ENCODE peak calls at places on chromosome 12, in eight cellular contexts. Y, H, D, E, Q, J, S and N are unnamed samples.
A peak's percentile ranks its signal among the peaks of the same experiment; 100 is the strongest.

GRCh38 chr12:16329594-16329993 is 17.9 kb upstream of the MGST1 start:
- DNase-seq in D (no peak), H (no peak), Q (no peak), E (no peak), J (no peak), S (no peak), Y (no peak), N (no peak)

GRCh38 chr12:122958198-122958888 is 7.9 kb downstream of the ABCB9 start:
- DNase-seq in H (no peak), J (no peak), S (no peak), D (no peak), Q (no peak), E (no peak), Y (no peak), N (no peak)

GRCh38 chr12:49253033-49253623 is 11.8 kb upstream of the TUBA1C start:
- DNase-seq in H (no peak), Y (no peak), Q (no peak), D (no peak), S (no peak), J (no peak), E (no peak), N (no peak)

GRCh38 chr12:102483466-102483865 is 3.1 kb upstream of the IGF1 start:
- DNase-seq in Q (no peak), E (no peak), H (no peak), D (peak; percentile 29), S (no peak), J (peak; percentile 55), Y (peak; percentile 27), N (no peak)

GRCh38 chr12:7512528-7512927 is 9.0 kb upstream of the CD163 start:
- DNase-seq in Y (no peak), S (no peak), J (peak; percentile 1), D (no peak), H (no peak), Q (peak; percentile 81), E (peak; percentile 27), N (peak; percentile 96)

GRCh38 chr12:87518508-87518907 is 510.7 kb downstream of the C12orf50 start:
- DNase-seq in D (no peak), Y (no peak), H (no peak), J (no peak), E (no peak), S (no peak), Q (no peak), N (no peak)

GRCh38 chr12:11716794-11717532 is 67.5 kb downstream of the ETV6 start:
- DNase-seq in E (no peak), S (no peak), H (no peak), Q (no peak), J (no peak), D (no peak), Y (no peak), N (peak; percentile 76)

GRCh38 chr12:119613319-119613936 is 19.9 kb downstream of the TMEM233 start:
- DNase-seq in Q (no peak), H (no peak), D (no peak), E (no peak), Y (no peak), J (no peak), S (no peak), N (no peak)

GRCh38 chr12:120119395-120119973 is 2.9 kb upstream of the RAB35 start:
- DNase-seq in S (no peak), H (no peak), E (no peak), Q (no peak), D (no peak), Y (peak; percentile 32), J (no peak), N (no peak)

GRCh38 chr12:12207746-12208145 is 59.1 kb downstream of the LRP6 start:
- DNase-seq in H (no peak), J (no peak), Y (no peak), S (no peak), Q (no peak), E (no peak), D (no peak), N (no peak)

GRCh38 chr12:105468464-105468863 is 138.0 kb downstream of the C12orf75 start:
- DNase-seq in S (no peak), Y (no peak), E (no peak), J (no peak), H (no peak), Q (no peak), D (no peak), N (no peak)

GRCh38 chr12:56010112-56010570 is 10.7 kb upstream of the IKZF4 start:
- DNase-seq in J (peak; percentile 53), D (no peak), Q (no peak), Y (no peak), E (no peak), S (no peak), H (no peak), N (no peak)

GRCh38 chr12:64584173-64584555 is 26.1 kb upstream of the RASSF3 start:
- DNase-seq in J (no peak), S (no peak), Q (no peak), D (no peak), H (no peak), Y (no peak), E (no peak), N (no peak)

GRCh38 chr12:131604859-131605258 is 106.0 kb upstream of the SFSWAP start:
- DNase-seq in E (no peak), Y (no peak), S (no peak), H (no peak), Q (no peak), J (no peak), D (no peak), N (no peak)

GRCh38 chr12:22443379-22444316 is 100.7 kb downstream of the C2CD5 start:
- DNase-seq in J (peak; percentile 81), Q (peak; percentile 43), D (peak; percentile 39), E (peak; percentile 57), H (peak; percentile 60), Y (peak; percentile 81), S (peak; percentile 78), N (peak; percentile 50)

GRCh38 chr12:121784460-121784859 is 9.0 kb downstream of the RHOF start:
- DNase-seq in E (no peak), J (no peak), S (no peak), D (no peak), H (no peak), Y (no peak), Q (no peak), N (no peak)

GRCh38 chr12:109934026-109934425 is 34.0 kb downstream of the TCHP start:
- DNase-seq in Y (no peak), J (no peak), E (no peak), D (no peak), Q (no peak), H (no peak), S (no peak), N (no peak)

GRCh38 chr12:51225800-51226199 is 7.9 kb upstream of the POU6F1 start:
- DNase-seq in Y (no peak), E (no peak), Q (no peak), J (no peak), S (no peak), H (no peak), D (no peak), N (no peak)

GRCh38 chr12:50057896-50058670 is 687 bp downstream of the ASIC1 start:
- DNase-seq in E (no peak), Q (no peak), Y (no peak), D (no peak), S (no peak), J (no peak), H (no peak), N (no peak)

GRCh38 chr12:110015132-110015531 is 15.9 kb downstream of the ANKRD13A start:
- DNase-seq in J (no peak), Q (no peak), S (no peak), H (no peak), Y (peak; percentile 59), D (no peak), E (no peak), N (no peak)

GRCh38 chr12:30847259-30847658 is 79.3 kb upstream of the TSPAN11 start:
- DNase-seq in S (no peak), J (peak; percentile 81), H (peak; percentile 19), E (no peak), Y (peak; percentile 70), D (no peak), Q (no peak), N (no peak)

GRCh38 chr12:75981773-75982564 is 49.6 kb downstream of the PHLDA1 start:
- DNase-seq in E (no peak), S (no peak), Q (no peak), D (no peak), J (peak; percentile 36), Y (no peak), H (no peak), N (no peak)

GRCh38 chr12:116236148-116236731 is 41.3 kb downstream of the MED13L start:
- DNase-seq in Y (peak; percentile 64), H (peak; percentile 16), J (peak; percentile 76), D (peak; percentile 15), Q (no peak), E (peak; percentile 41), S (no peak), N (no peak)

GRCh38 chr12:71710276-71711125 is 24.6 kb downstream of the TMEM19 start:
- DNase-seq in D (no peak), S (no peak), J (peak; percentile 19), Y (no peak), E (no peak), H (no peak), Q (peak; percentile 63), N (peak; percentile 79)

GRCh38 chr12:113425960-113426453 is 3.8 kb downstream of the SDSL start:
- DNase-seq in S (no peak), H (no peak), J (no peak), Q (no peak), E (no peak), Y (no peak), D (no peak), N (no peak)

GRCh38 chr12:83827860-83828259 is 1084.7 kb downstream of the SLC6A15 start:
- DNase-seq in Q (no peak), J (no peak), D (no peak), H (peak; percentile 1), Y (no peak), S (no peak), E (no peak), N (no peak)

GRCh38 chr12:8501720-8502119 is 11.6 kb upstream of the CLEC4D start:
- DNase-seq in S (no peak), J (peak; percentile 4), Q (no peak), D (no peak), Y (no peak), H (no peak), E (no peak), N (no peak)